ENCODE peak calls at places on chromosomes 4 and X, in six cellular contexts. H is lower lobe of right lung, M is GM23248, S is breast epithelium, Z is ovary, U is H1. P is an unnamed sample.
A peak's percentile ranks its signal among the peaks of the same experiment; 100 is the strongest.

GRCh38 chrX:56797966-56798711 is 69.1 kb downstream of the NBDY start:
- DNase-seq in H (no peak), M (peak; percentile 5), S (no peak), Z (no peak), U (no peak), P (no peak)

GRCh38 chrX:10166248-10166716 is 9.5 kb downstream of the CLCN4 start:
- DNase-seq in H (no peak), M (no peak), S (no peak), Z (no peak), U (no peak), P (no peak)

GRCh38 chr4:80197601-80198444 is 520 bp downstream of the PRDM8 start:
- DNase-seq in H (peak; percentile 55), M (peak; percentile 74), S (no peak), Z (no peak), U (no peak), P (peak; percentile 24)

GRCh38 chr4:94516999-94517398 is 65.3 kb downstream of the PDLIM5 start:
- DNase-seq in H (no peak), M (peak; percentile 48), S (no peak), Z (no peak), U (no peak), P (no peak)

GRCh38 chrX:49919617-49920016 is 2.8 kb upstream of the CLCN5 start:
- DNase-seq in H (no peak), M (peak; percentile 35), S (no peak), Z (peak; percentile 84), U (no peak), P (no peak)

GRCh38 chrX:41002021-41002420 is 83.2 kb upstream of the USP9X start:
- DNase-seq in H (no peak), M (no peak), S (no peak), Z (no peak), U (no peak), P (no peak)

GRCh38 chrX:49230500-49231232 is 2.5 kb downstream of the CACNA1F start:
- DNase-seq in H (peak; percentile 93), M (peak; percentile 34), S (peak; percentile 79), Z (no peak), U (no peak), P (no peak)

GRCh38 chrX:115322375-115322774 is 32.9 kb downstream of the LUZP4 start:
- DNase-seq in H (no peak), M (no peak), S (no peak), Z (no peak), U (no peak), P (no peak)

GRCh38 chrX:54045563-54046228 is 1.4 kb upstream of the PHF8 start:
- DNase-seq in H (no peak), M (no peak), S (no peak), Z (no peak), U (no peak), P (no peak)

GRCh38 chrX:48945517-48946348 is 11.7 kb downstream of the OTUD5 start:
- DNase-seq in H (peak; percentile 54), M (peak; percentile 68), S (no peak), Z (peak; percentile 35), U (no peak), P (no peak)

GRCh38 chrX:64975491-64975890 is 759 bp downstream of the ZC4H2 start:
- DNase-seq in H (peak; percentile 47), M (peak; percentile 62), S (no peak), Z (peak; percentile 8), U (no peak), P (peak; percentile 29)

GRCh38 chr4:11768251-11768972 is 339.7 kb upstream of the HS3ST1 start:
- DNase-seq in H (no peak), M (no peak), S (no peak), Z (no peak), U (no peak), P (no peak)

GRCh38 chrX:63250253-63250868 is 100.8 kb downstream of the SPIN4 start:
- DNase-seq in H (no peak), M (peak; percentile 76), S (no peak), Z (no peak), U (no peak), P (no peak)

DNA sequence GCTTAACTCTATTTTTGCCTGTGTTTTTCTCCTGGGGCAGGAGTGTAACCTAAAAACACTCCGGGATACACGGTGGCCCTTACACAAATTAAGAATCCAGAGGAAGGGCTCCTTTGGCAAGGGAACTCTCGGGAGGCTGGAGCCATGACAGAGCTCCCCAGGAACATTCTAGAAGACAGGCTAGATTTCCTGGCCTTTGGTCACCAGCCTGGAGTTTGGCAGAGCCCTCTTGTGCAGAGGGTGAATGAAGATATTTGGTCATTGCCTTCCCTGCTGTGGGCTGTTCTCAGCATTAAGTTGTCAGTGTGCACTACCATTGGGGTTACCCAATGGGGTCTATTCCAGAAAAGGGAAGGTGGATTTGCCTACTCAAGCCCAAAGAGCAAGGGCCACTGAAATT is 53.8 kb upstream of the LNX1 start:
- DNase-seq in H (no peak), M (no peak), S (no peak), Z (no peak), U (no peak), P (no peak)
- H3K27ac ChIP-seq in H (peak overlapping the region; percentile 33), M (no peak overlapping the region), S (peak overlapping the region; percentile 93), Z (no peak overlapping the region), U (no peak overlapping the region), P (no peak overlapping the region)

DNA sequence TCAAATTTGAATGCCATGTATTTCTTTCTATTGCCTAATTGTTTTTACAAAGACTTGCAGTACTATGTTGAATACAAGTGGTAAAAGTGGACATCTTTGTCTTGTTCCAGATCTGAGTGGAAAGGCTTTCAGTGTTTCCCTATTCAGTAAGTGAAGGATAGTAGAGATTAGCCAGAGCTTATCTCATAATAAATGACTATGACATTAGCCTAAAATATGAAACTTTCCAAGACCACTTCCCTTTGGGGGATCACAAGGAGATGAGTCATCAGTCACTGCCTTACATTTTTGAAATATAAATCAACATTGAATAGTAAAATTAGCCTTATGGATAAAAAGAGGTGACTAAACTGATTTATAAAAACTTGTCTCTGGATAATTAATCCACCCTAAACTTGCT is 554.1 kb upstream of the MAGEB2 start:
- DNase-seq in H (no peak), M (peak; percentile 9), S (no peak), Z (no peak), U (no peak), P (no peak)
- H3K27ac ChIP-seq in H (no peak overlapping the region), M (peak overlapping the region; percentile 79), S (no peak overlapping the region), Z (no peak overlapping the region), U (no peak overlapping the region), P (no peak overlapping the region)

DNA sequence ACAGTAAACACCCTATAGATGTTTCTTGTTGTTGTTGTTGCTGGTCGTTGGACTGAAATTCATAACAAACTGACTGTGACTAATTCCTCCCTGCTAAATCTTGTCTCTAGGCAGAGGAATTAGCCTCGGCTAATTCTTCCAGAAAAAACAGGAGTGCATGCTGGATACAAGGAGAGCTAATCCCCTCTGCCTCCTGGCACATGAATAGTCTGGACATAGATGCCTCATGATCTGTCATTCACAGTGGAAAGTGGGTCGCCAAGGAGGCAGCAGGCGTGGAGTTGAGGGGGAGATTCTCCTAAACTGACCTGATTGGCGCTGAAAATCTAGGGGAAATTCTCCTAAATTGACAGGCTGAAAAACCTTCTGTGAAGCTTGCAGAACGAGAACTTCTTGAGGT is 220.1 kb downstream of the DCTD start:
- DNase-seq in H (no peak), M (no peak), S (no peak), Z (no peak), U (no peak), P (no peak)
- H3K27ac ChIP-seq in H (no peak overlapping the region), M (no peak overlapping the region), S (no peak overlapping the region), Z (no peak overlapping the region), U (no peak overlapping the region), P (no peak overlapping the region)

GRCh38 chr4:14348506-14348905 is 653.8 kb upstream of the CPEB2 start:
- DNase-seq in H (no peak), M (peak; percentile 33), S (no peak), Z (no peak), U (no peak), P (no peak)

GRCh38 chr4:14339715-14340114 is 662.6 kb upstream of the CPEB2 start:
- DNase-seq in H (no peak), M (no peak), S (no peak), Z (no peak), U (no peak), P (no peak)

DNA sequence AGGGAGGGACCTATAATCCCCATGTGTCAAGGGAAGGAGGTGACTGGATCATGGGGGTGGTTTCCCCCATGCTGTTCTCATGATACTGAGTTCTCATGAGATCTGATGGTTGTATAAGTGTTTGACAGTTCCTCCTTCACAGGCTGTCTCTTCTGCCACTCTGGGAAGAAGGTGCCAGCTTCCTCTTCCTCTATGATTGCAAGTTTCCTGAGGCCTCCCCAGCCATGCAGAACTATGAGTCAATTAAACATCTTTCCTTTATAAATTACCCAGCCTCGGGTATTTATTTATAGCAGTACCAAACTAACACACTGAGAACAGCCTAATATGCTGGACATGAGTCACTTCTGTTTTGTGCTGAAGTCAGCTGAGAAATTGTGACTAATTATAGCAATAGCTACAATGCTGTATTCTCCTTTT is 656.9 kb upstream of the CPEB2 start:
- DNase-seq in H (no peak), M (peak; percentile 65), S (no peak), Z (no peak), U (no peak), P (no peak)
- H3K27ac ChIP-seq in H (no peak overlapping the region), M (no peak overlapping the region), S (no peak overlapping the region), Z (no peak overlapping the region), U (no peak overlapping the region), P (no peak overlapping the region)

DNA sequence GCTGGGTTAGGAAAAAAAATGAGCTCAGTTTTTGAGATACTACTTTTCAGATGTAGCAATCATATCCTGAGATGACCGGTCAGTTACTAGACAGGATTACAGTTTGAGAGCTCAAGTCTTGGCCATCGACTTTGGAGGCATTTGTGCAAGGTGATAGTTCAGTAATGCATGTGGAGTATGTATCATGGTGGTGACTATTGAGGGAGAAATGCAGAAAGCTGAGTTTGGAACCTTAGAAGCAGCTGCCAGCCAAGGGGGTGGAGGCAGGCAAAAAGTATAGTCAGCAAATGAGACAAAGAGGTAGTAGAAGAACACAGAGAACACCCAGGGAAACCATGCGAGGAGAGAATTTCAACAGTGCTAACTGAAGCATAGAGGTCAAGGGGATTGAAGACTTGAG is 48.7 kb upstream of the SLC4A4 start:
- DNase-seq in H (no peak), M (peak; percentile 92), S (no peak), Z (no peak), U (no peak), P (no peak)
- H3K27ac ChIP-seq in H (no peak overlapping the region), M (peak overlapping the region; percentile 54), S (no peak overlapping the region), Z (no peak overlapping the region), U (no peak overlapping the region), P (no peak overlapping the region)

GRCh38 chr4:85498068-85498733 is 23.3 kb downstream of the ARHGAP24 start:
- DNase-seq in H (peak; percentile 79), M (peak; percentile 86), S (no peak), Z (peak; percentile 21), U (no peak), P (peak; percentile 24)

GRCh38 chr4:85499573-85499972 is 24.6 kb downstream of the ARHGAP24 start:
- DNase-seq in H (no peak), M (no peak), S (no peak), Z (no peak), U (no peak), P (no peak)

GRCh38 chr4:85496933-85497332 is 22.0 kb downstream of the ARHGAP24 start:
- DNase-seq in H (no peak), M (peak; percentile 91), S (no peak), Z (no peak), U (no peak), P (no peak)

GRCh38 chr4:85496146-85496849 is 21.3 kb downstream of the ARHGAP24 start:
- DNase-seq in H (no peak), M (peak; percentile 59), S (no peak), Z (no peak), U (no peak), P (no peak)

GRCh38 chr4:85495621-85496020 is 20.7 kb downstream of the ARHGAP24 start:
- DNase-seq in H (no peak), M (peak; percentile 33), S (no peak), Z (no peak), U (no peak), P (no peak)
- H3K27ac ChIP-seq in H (no peak overlapping the region), M (peak overlapping the region; percentile 78), S (no peak overlapping the region), Z (no peak overlapping the region), U (no peak overlapping the region), P (no peak overlapping the region)